ENCODE peak calls at places on chromosomes 5 and 9, in eight cellular contexts. One of them, this sample, is unnamed. For H3K36me3, the result is how much of the 10 kb centered on the place peaks cover.

GRCh38 chr5:86030753-86031152 is 587.0 kb upstream of the COX7C start:
- DNase-seq in Peyer's patch: no peak
- DNase-seq in heart left ventricle: no peak
- DNase-seq in IMR-90: no peak
- DNase-seq in uterus: no peak
- DNase-seq in spleen: no peak
- DNase-seq in transverse colon: no peak
- DNase-seq in tibial nerve: no peak
- DNase-seq in this sample: no peak

GRCh38 chr5:72067682-72068470 is 39.4 kb upstream of the MAP1B start:
- DNase-seq in Peyer's patch: no peak
- DNase-seq in transverse colon: no peak
- DNase-seq in uterus: no peak
- DNase-seq in spleen: no peak
- DNase-seq in heart left ventricle: no peak
- DNase-seq in IMR-90: peak
- DNase-seq in tibial nerve: no peak
- DNase-seq in this sample: no peak

GRCh38 chr5:1161108-1161831 is 40.1 kb upstream of the SLC6A19 start:
- DNase-seq in transverse colon: peak
- DNase-seq in IMR-90: no peak
- DNase-seq in tibial nerve: no peak
- DNase-seq in Peyer's patch: no peak
- DNase-seq in uterus: no peak
- DNase-seq in spleen: no peak
- DNase-seq in heart left ventricle: no peak
- DNase-seq in this sample: no peak

GRCh38 chr5:15807861-15808260 is 307.9 kb downstream of the FBXL7 start:
- DNase-seq in IMR-90: peak
- DNase-seq in heart left ventricle: peak
- DNase-seq in tibial nerve: no peak
- DNase-seq in uterus: peak
- DNase-seq in transverse colon: no peak
- DNase-seq in spleen: no peak
- DNase-seq in Peyer's patch: no peak
- DNase-seq in this sample: peak

GRCh38 chr5:9621379-9621903 is 8.7 kb downstream of the TAS2R1 start:
- DNase-seq in heart left ventricle: no peak
- DNase-seq in tibial nerve: no peak
- DNase-seq in IMR-90: peak
- DNase-seq in Peyer's patch: no peak
- DNase-seq in transverse colon: no peak
- DNase-seq in spleen: no peak
- DNase-seq in uterus: no peak
- DNase-seq in this sample: no peak

GRCh38 chr5:121853853-121854252 is 2.2 kb downstream of the FTMT start:
- DNase-seq in tibial nerve: no peak
- DNase-seq in Peyer's patch: no peak
- DNase-seq in transverse colon: no peak
- DNase-seq in uterus: no peak
- DNase-seq in IMR-90: no peak
- DNase-seq in heart left ventricle: no peak
- DNase-seq in spleen: no peak
- DNase-seq in this sample: no peak

GRCh38 chr9:98865284-98865683 is 57.8 kb downstream of the GALNT12 start:
- DNase-seq in transverse colon: no peak
- DNase-seq in tibial nerve: no peak
- DNase-seq in IMR-90: no peak
- DNase-seq in heart left ventricle: no peak
- DNase-seq in spleen: no peak
- DNase-seq in Peyer's patch: no peak
- DNase-seq in uterus: no peak
- DNase-seq in this sample: no peak

GRCh38 chr9:93134018-93134739 is at the start of gene NINJ1:
- DNase-seq in transverse colon: peak
- DNase-seq in IMR-90: peak
- DNase-seq in uterus: peak
- DNase-seq in heart left ventricle: peak
- DNase-seq in Peyer's patch: peak
- DNase-seq in tibial nerve: peak
- DNase-seq in spleen: peak
- DNase-seq in this sample: peak

GRCh38 chr9:125374443-125375309 is 113.0 kb downstream of the GAPVD1 start:
- DNase-seq in spleen: peak
- DNase-seq in uterus: peak
- DNase-seq in Peyer's patch: peak
- DNase-seq in tibial nerve: no peak
- DNase-seq in heart left ventricle: peak
- DNase-seq in IMR-90: peak
- DNase-seq in transverse colon: peak
- DNase-seq in this sample: peak

GRCh38 chr5:39214912-39215709 is 4.3 kb downstream of the FYB1 start:
- DNase-seq in Peyer's patch: peak
- DNase-seq in spleen: no peak
- DNase-seq in uterus: no peak
- DNase-seq in transverse colon: no peak
- DNase-seq in IMR-90: no peak
- DNase-seq in heart left ventricle: no peak
- DNase-seq in tibial nerve: no peak
- DNase-seq in this sample: no peak

GRCh38 chr5:156687514-156687913 is 162.6 kb upstream of the PPP1R2B start:
- DNase-seq in transverse colon: no peak
- DNase-seq in uterus: no peak
- DNase-seq in tibial nerve: no peak
- DNase-seq in heart left ventricle: peak
- DNase-seq in spleen: no peak
- DNase-seq in IMR-90: no peak
- DNase-seq in Peyer's patch: no peak
- DNase-seq in this sample: no peak

GRCh38 chr5:16931334-16932110 is 4.6 kb downstream of the MYO10 start:
- DNase-seq in transverse colon: peak
- DNase-seq in uterus: no peak
- DNase-seq in heart left ventricle: no peak
- DNase-seq in Peyer's patch: no peak
- DNase-seq in spleen: peak
- DNase-seq in tibial nerve: no peak
- DNase-seq in IMR-90: no peak
- DNase-seq in this sample: no peak

GRCh38 chr5:141657937-141658545 is 6.8 kb upstream of the FCHSD1 start:
- DNase-seq in heart left ventricle: no peak
- DNase-seq in IMR-90: peak
- DNase-seq in transverse colon: no peak
- DNase-seq in Peyer's patch: no peak
- DNase-seq in spleen: no peak
- DNase-seq in tibial nerve: no peak
- DNase-seq in uterus: no peak
- DNase-seq in this sample: no peak

GRCh38 chr5:93078082-93079038 is 502.7 kb downstream of the NR2F1-AS1 start:
- DNase-seq in heart left ventricle: peak
- DNase-seq in spleen: no peak
- DNase-seq in transverse colon: peak
- DNase-seq in uterus: peak
- DNase-seq in tibial nerve: no peak
- DNase-seq in Peyer's patch: no peak
- DNase-seq in IMR-90: peak
- DNase-seq in this sample: no peak

GRCh38 chr5:77560677-77561263 is 68.7 kb upstream of the WDR41 start:
- DNase-seq in IMR-90: peak
- DNase-seq in heart left ventricle: no peak
- DNase-seq in Peyer's patch: no peak
- DNase-seq in transverse colon: no peak
- DNase-seq in tibial nerve: no peak
- DNase-seq in spleen: no peak
- DNase-seq in uterus: no peak
- DNase-seq in this sample: no peak

GRCh38 chr5:128441923-128442322 is 96.1 kb downstream of the FBN2 start:
- DNase-seq in tibial nerve: no peak
- DNase-seq in transverse colon: no peak
- DNase-seq in spleen: no peak
- DNase-seq in uterus: no peak
- DNase-seq in heart left ventricle: no peak
- DNase-seq in IMR-90: no peak
- DNase-seq in Peyer's patch: no peak
- DNase-seq in this sample: no peak

GRCh38 chr5:180330810-180331646 is 22.1 kb downstream of the GFPT2 start:
- DNase-seq in tibial nerve: peak
- DNase-seq in IMR-90: peak
- DNase-seq in spleen: peak
- DNase-seq in heart left ventricle: peak
- DNase-seq in uterus: peak
- DNase-seq in Peyer's patch: no peak
- DNase-seq in transverse colon: peak
- DNase-seq in this sample: peak
- H3K36me3 ChIP-seq in tibial nerve: half or more
- H3K36me3 ChIP-seq in IMR-90: under half
- H3K36me3 ChIP-seq in spleen: under half
- H3K36me3 ChIP-seq in heart left ventricle: under half
- H3K36me3 ChIP-seq in uterus: under half
- H3K36me3 ChIP-seq in Peyer's patch: under half
- H3K36me3 ChIP-seq in transverse colon: under half
- H3K36me3 ChIP-seq in this sample: under half

DNA sequence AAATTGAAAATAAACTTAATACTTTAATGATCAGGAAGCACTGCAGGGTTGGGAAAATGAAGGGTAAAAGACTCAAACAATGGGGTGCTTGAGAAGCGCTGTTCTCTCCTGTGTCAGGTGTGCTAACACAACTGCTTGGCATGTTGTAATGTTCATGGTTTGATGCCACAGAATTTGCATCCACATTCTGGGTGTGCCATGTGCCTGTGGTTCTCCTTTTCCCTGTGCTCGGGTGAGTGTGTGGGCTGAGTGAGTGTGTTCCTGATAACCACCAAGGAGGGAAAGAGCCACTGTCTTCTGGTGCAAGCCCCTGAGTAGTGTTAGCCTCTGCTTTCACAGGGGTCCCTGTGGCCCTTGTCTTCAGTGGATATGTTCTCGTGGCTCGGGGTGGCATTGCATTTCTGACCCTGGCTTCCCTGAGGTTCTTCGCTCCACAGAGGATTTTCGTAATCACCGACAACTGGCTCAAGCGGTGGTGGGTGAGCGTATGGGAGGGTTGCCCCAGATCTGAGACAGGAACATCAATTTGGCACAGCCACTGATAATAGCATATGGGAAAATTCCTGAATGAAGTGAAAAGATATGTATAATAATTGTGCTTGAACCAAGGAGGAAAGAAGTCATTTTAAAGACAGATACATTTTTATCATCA is 102.0 kb downstream of the MVB12B start:
- DNase-seq in tibial nerve: no peak
- DNase-seq in uterus: no peak
- DNase-seq in transverse colon: no peak
- DNase-seq in IMR-90: no peak
- DNase-seq in heart left ventricle: no peak
- DNase-seq in spleen: no peak
- DNase-seq in Peyer's patch: no peak
- DNase-seq in this sample: no peak
- H3K27ac ChIP-seq in tibial nerve: no peak
- H3K27ac ChIP-seq in uterus: no peak
- H3K27ac ChIP-seq in transverse colon: no peak
- H3K27ac ChIP-seq in IMR-90: no peak
- H3K27ac ChIP-seq in heart left ventricle: no peak
- H3K27ac ChIP-seq in spleen: no peak
- H3K27ac ChIP-seq in Peyer's patch: no peak
- H3K27ac ChIP-seq in this sample: no peak

GRCh38 chr9:14373319-14373632 is 59.3 kb upstream of the NFIB start:
- DNase-seq in tibial nerve: no peak
- DNase-seq in uterus: no peak
- DNase-seq in IMR-90: peak
- DNase-seq in spleen: no peak
- DNase-seq in Peyer's patch: no peak
- DNase-seq in heart left ventricle: no peak
- DNase-seq in transverse colon: no peak
- DNase-seq in this sample: no peak

GRCh38 chr9:14365667-14366066 is 51.7 kb upstream of the NFIB start:
- DNase-seq in transverse colon: no peak
- DNase-seq in IMR-90: peak
- DNase-seq in uterus: no peak
- DNase-seq in tibial nerve: no peak
- DNase-seq in spleen: no peak
- DNase-seq in Peyer's patch: no peak
- DNase-seq in heart left ventricle: no peak
- DNase-seq in this sample: no peak

GRCh38 chr9:14366071-14366470 is 52.1 kb upstream of the NFIB start:
- DNase-seq in IMR-90: peak
- DNase-seq in transverse colon: no peak
- DNase-seq in heart left ventricle: peak
- DNase-seq in tibial nerve: no peak
- DNase-seq in Peyer's patch: no peak
- DNase-seq in spleen: no peak
- DNase-seq in uterus: peak
- DNase-seq in this sample: no peak

GRCh38 chr9:14372437-14373318 is 58.7 kb upstream of the NFIB start:
- DNase-seq in heart left ventricle: peak
- DNase-seq in transverse colon: no peak
- DNase-seq in Peyer's patch: no peak
- DNase-seq in IMR-90: peak
- DNase-seq in tibial nerve: no peak
- DNase-seq in spleen: no peak
- DNase-seq in uterus: peak
- DNase-seq in this sample: no peak

GRCh38 chr9:14369011-14369410 is 55.1 kb upstream of the NFIB start:
- DNase-seq in tibial nerve: no peak
- DNase-seq in IMR-90: no peak
- DNase-seq in uterus: no peak
- DNase-seq in spleen: no peak
- DNase-seq in transverse colon: no peak
- DNase-seq in Peyer's patch: no peak
- DNase-seq in heart left ventricle: no peak
- DNase-seq in this sample: no peak
- TF ChIP-seq POLR2A in tibial nerve: no peak
- TF ChIP-seq POLR2A in IMR-90: no peak
- TF ChIP-seq POLR2A in uterus: no peak
- TF ChIP-seq POLR2A in spleen: no peak
- TF ChIP-seq POLR2A in transverse colon: no peak
- TF ChIP-seq POLR2A in Peyer's patch: no peak
- TF ChIP-seq POLR2A in heart left ventricle: no peak
- TF ChIP-seq POLR2A in this sample: no peak

DNA sequence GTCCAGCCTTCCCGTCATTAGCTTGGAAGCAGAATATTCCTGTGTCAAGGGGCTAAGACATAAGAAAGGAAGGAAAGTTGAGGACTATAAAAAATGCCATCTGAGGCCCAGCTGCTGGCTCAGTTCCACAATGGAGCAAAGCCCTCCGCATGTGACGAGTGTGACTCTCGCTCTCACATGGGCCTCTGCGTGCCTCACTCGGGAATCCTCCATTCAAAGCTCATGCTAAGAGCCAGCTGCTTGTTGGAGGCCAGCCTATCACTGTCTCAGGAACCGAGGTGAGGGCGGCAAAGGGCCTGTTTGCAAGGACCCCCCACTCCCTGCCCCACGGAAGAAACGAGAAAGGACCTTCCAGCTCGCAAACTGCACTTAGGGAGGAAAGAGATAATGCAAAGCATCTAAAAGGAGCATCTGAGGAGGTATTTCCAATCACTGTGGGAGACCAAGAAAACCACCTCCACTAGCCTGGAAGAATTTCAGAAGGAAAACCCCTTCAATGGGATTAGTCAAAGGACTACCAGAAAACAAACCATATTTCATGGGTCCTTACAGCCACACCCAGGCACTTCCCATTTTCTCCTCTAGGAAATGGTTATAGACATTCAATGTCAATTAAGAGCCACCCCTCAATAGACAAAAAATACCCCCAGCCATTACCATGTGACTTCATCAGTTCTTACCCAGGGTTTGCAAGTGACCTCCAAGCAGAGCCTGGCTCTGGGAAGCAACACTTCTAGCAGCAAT is 95.3 kb downstream of the PRRT1B start:
- DNase-seq in Peyer's patch: no peak
- DNase-seq in IMR-90: no peak
- DNase-seq in transverse colon: no peak
- DNase-seq in uterus: no peak
- DNase-seq in heart left ventricle: peak
- DNase-seq in tibial nerve: no peak
- DNase-seq in spleen: no peak
- DNase-seq in this sample: no peak
- H3K36me3 ChIP-seq in Peyer's patch: under half
- H3K36me3 ChIP-seq in IMR-90: under half
- H3K36me3 ChIP-seq in transverse colon: under half
- H3K36me3 ChIP-seq in uterus: under half
- H3K36me3 ChIP-seq in heart left ventricle: under half
- H3K36me3 ChIP-seq in tibial nerve: under half
- H3K36me3 ChIP-seq in spleen: under half
- H3K36me3 ChIP-seq in this sample: under half

This sample was measured in gastrocnemius medialis.